ENCODE peak calls at places on chromosomes 2 and 18, in six cellular contexts. O, B, A, Z, T and J are unnamed samples.

GRCh38 chr18:23452728-23453656 is at the start of gene RIOK3:
- DNase-seq in Z (peak), T (peak), O (peak), A (peak), B (peak), J (no peak)

GRCh38 chr2:167832840-167833239 is 414.6 kb downstream of the STK39 start:
- DNase-seq in T (no peak), B (no peak), A (no peak), Z (no peak), O (no peak), J (no peak)

GRCh38 chr2:24926220-24926601 is 6.2 kb upstream of the ADCY3 start:
- DNase-seq in B (no peak), Z (no peak), T (no peak), O (no peak), A (no peak), J (no peak)

GRCh38 chr2:1518891-1519530 is 105.7 kb downstream of the TPO start:
- DNase-seq in B (no peak), O (no peak), T (no peak), Z (peak), A (no peak), J (no peak)

GRCh38 chr2:240822280-240822847 is 2.3 kb upstream of the KIF1A start:
- DNase-seq in A (no peak), O (no peak), Z (no peak), B (no peak), T (no peak), J (no peak)

GRCh38 chr2:221787561-221787960 is 215.5 kb upstream of the EPHA4 start:
- DNase-seq in T (no peak), O (no peak), B (no peak), Z (no peak), A (no peak), J (no peak)

GRCh38 chr2:119292226-119292625 is 68.6 kb downstream of the STEAP3 start:
- DNase-seq in B (peak), O (no peak), T (no peak), A (no peak), Z (no peak), J (no peak)

GRCh38 chr2:206423147-206423546 is 20.2 kb upstream of the ADAM23 start:
- DNase-seq in A (no peak), T (no peak), B (no peak), O (peak), Z (peak), J (no peak)

GRCh38 chr18:8046421-8046820 is 479.3 kb downstream of the PTPRM start:
- DNase-seq in A (no peak), Z (no peak), B (no peak), T (no peak), O (no peak), J (no peak)

DNA sequence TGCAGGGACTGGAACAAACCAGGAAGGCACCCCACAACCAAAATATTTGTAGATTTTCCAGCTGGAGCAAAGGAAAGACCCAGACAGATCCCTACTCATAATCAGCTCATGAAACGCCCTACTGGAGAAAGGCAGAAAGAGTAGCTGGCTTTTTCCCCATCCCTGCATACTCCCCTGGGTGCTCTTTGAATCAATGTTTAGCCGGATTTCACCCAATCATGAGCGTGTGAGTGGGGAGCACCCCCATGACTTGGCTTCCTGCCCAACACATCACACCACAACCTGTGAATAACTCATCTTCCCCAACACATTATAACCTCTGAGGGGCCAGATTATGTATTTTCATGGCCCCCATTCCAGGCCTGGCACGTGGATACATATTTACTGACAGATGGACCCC is 35.1 kb upstream of the SLC14A1 start:
- DNase-seq in A (peak), Z (no peak), B (no peak), O (no peak), T (no peak), J (no peak)
- TF ChIP-seq CTCF in A (no peak), Z (no peak), B (no peak), O (no peak), T (no peak), J (no peak)

GRCh38 chr2:176269319-176270099 is at the start of gene MTX2:
- DNase-seq in T (peak), B (peak), O (peak), Z (peak), A (peak), J (no peak)
- TF ChIP-seq CTCF in T (peak), B (no peak), O (no peak), Z (peak), A (no peak), J (peak)

GRCh38 chr2:26970928-26971627 is 641 bp downstream of the MAPRE3 start:
- DNase-seq in A (no peak), B (peak), O (no peak), T (no peak), Z (peak), J (no peak)
- TF ChIP-seq CTCF in A (no peak), B (no peak), O (no peak), T (no peak), Z (no peak), J (no peak)

GRCh38 chr18:37578886-37579513 is 13.4 kb upstream of the CELF4 start:
- DNase-seq in O (no peak), Z (peak), T (no peak), A (no peak), B (peak), J (no peak)
- TF ChIP-seq CTCF in O (peak), Z (no peak), T (peak), A (no peak), B (peak), J (peak)